ENCODE peak calls at places on chromosome 15, in four cellular contexts. T is Daoy; M is stimulated activated CD4-positive, alpha-beta T cell treated with anti-CD3 and anti-CD28 coated beads, Interleukin-4, amount 100 ng/mL, for 48 hours; G is COR-L47. Y is an unnamed sample.

GRCh38 chr15:43521419-43521818 is 4.0 kb downstream of the MAP1A start:
- DNase-seq in T (no peak), G (no peak), M (no peak), Y (no peak)

GRCh38 chr15:59376735-59377134 is 4.1 kb upstream of the MYO1E start:
- DNase-seq in T (no peak), G (peak; percentile 0), M (no peak), Y (no peak)

GRCh38 chr15:98727115-98728040 is 79.0 kb downstream of the IGF1R start:
- DNase-seq in M (no peak), G (no peak), T (peak; percentile 97), Y (no peak)

GRCh38 chr15:58159827-58160386 is 21.7 kb downstream of the AQP9 start:
- DNase-seq in T (no peak), G (no peak), M (no peak), Y (no peak)

GRCh38 chr15:85706779-85707518 is 87.8 kb downstream of the KLHL25 start:
- DNase-seq in T (no peak), G (no peak), M (no peak), Y (no peak)

GRCh38 chr15:47473857-47474256 is 243.4 kb upstream of the SEMA6D start:
- DNase-seq in T (no peak), G (no peak), M (no peak), Y (no peak)

GRCh38 chr15:91630090-91630489 is 223.4 kb upstream of the SLCO3A1 start:
- DNase-seq in G (no peak), M (no peak), T (no peak), Y (no peak)

GRCh38 chr15:75352186-75352585 is 5.3 kb downstream of the NEIL1 start:
- DNase-seq in T (no peak), M (no peak), G (no peak), Y (no peak)

GRCh38 chr15:57259511-57260143 is 116.7 kb upstream of the CGNL1 start:
- DNase-seq in G (peak; percentile 96), M (no peak), T (no peak), Y (no peak)

GRCh38 chr15:69317392-69317841 is 18.7 kb downstream of the PAQR5 start:
- DNase-seq in G (no peak), M (no peak), T (no peak), Y (no peak)

GRCh38 chr15:41695750-41696436 is 35.7 kb downstream of the MGA start:
- DNase-seq in T (peak; percentile 6), M (no peak), G (no peak), Y (peak; percentile 47)

GRCh38 chr15:89662893-89663673 is 7.8 kb upstream of the KIF7 start:
- DNase-seq in G (no peak), T (peak; percentile 91), M (no peak), Y (no peak)

GRCh38 chr15:70466895-70467529 is 296.3 kb downstream of the UACA start:
- DNase-seq in G (peak; percentile 42), T (peak; percentile 72), M (no peak), Y (no peak)

GRCh38 chr15:62739507-62739906 is 303.0 kb upstream of the TPM1 start:
- DNase-seq in G (no peak), T (peak; percentile 67), M (no peak), Y (no peak)

GRCh38 chr15:45732544-45733130 is 97.8 kb downstream of the SQOR start:
- DNase-seq in G (peak; percentile 61), M (no peak), T (no peak), Y (no peak)

GRCh38 chr15:52337198-52337853 is 41.7 kb upstream of the MYO5C start:
- DNase-seq in G (no peak), M (no peak), T (peak; percentile 86), Y (no peak)

GRCh38 chr15:85443593-85444328 is 63.4 kb downstream of the AKAP13 start:
- DNase-seq in G (peak; percentile 53), T (peak; percentile 27), M (no peak), Y (no peak)

GRCh38 chr15:51117270-51117669 is 22.6 kb upstream of the TNFAIP8L3 start:
- DNase-seq in M (no peak), G (no peak), T (peak; percentile 57), Y (no peak)

GRCh38 chr15:101062471-101063171 is 143.5 kb downstream of the LRRK1 start:
- DNase-seq in M (no peak), T (no peak), G (no peak), Y (no peak)

GRCh38 chr15:63250312-63250965 is 27.0 kb upstream of the APH1B start:
- DNase-seq in G (no peak), M (no peak), T (peak; percentile 73), Y (no peak)

GRCh38 chr15:89452330-89452836 is 44.0 kb downstream of the RHCG start:
- DNase-seq in G (no peak), T (no peak), M (no peak), Y (no peak)

GRCh38 chr15:49121901-49122300 is 33.5 kb downstream of the COPS2 start:
- DNase-seq in T (no peak), G (no peak), M (no peak), Y (no peak)

GRCh38 chr15:73051402-73051810 is 857 bp upstream of the NEO1 start:
- DNase-seq in T (no peak), G (no peak), M (no peak), Y (peak; percentile 14)